ENCODE peak calls at places on chromosome 7, in six cellular contexts. One of them, this sample, is unnamed.

GRCh38 chr7:123271231-123271630 is 71.5 kb upstream of the SLC13A1 start:
- DNase-seq in HFFc6: no peak
- DNase-seq in fibroblast of the conjunctiva: peak
- DNase-seq in GDM1: no peak
- DNase-seq in NCI-H446: no peak
- DNase-seq in osteocyte: no peak
- DNase-seq in this sample: no peak

GRCh38 chr7:86963599-86964230 is 95.7 kb downstream of the ELAPOR2 start:
- DNase-seq in NCI-H446: no peak
- DNase-seq in HFFc6: no peak
- DNase-seq in fibroblast of the conjunctiva: peak
- DNase-seq in osteocyte: no peak
- DNase-seq in GDM1: no peak
- DNase-seq in this sample: no peak

GRCh38 chr7:151451626-151452025 is 11.7 kb upstream of the CRYGN start:
- DNase-seq in NCI-H446: no peak
- DNase-seq in fibroblast of the conjunctiva: no peak
- DNase-seq in osteocyte: no peak
- DNase-seq in HFFc6: no peak
- DNase-seq in GDM1: no peak
- DNase-seq in this sample: no peak

GRCh38 chr7:94700926-94701554 is 45.1 kb upstream of the SGCE start:
- DNase-seq in NCI-H446: no peak
- DNase-seq in GDM1: no peak
- DNase-seq in fibroblast of the conjunctiva: no peak
- DNase-seq in osteocyte: no peak
- DNase-seq in HFFc6: no peak
- DNase-seq in this sample: no peak

GRCh38 chr7:52705768-52706167 is 329.7 kb upstream of the POM121L12 start:
- DNase-seq in HFFc6: no peak
- DNase-seq in osteocyte: no peak
- DNase-seq in NCI-H446: no peak
- DNase-seq in GDM1: no peak
- DNase-seq in fibroblast of the conjunctiva: no peak
- DNase-seq in this sample: no peak

GRCh38 chr7:116089293-116089692 is 58.7 kb upstream of the TFEC start:
- DNase-seq in NCI-H446: no peak
- DNase-seq in osteocyte: no peak
- DNase-seq in fibroblast of the conjunctiva: no peak
- DNase-seq in HFFc6: no peak
- DNase-seq in GDM1: no peak
- DNase-seq in this sample: no peak

GRCh38 chr7:68688416-68689086 is 909.7 kb upstream of the AUTS2 start:
- DNase-seq in osteocyte: no peak
- DNase-seq in fibroblast of the conjunctiva: no peak
- DNase-seq in HFFc6: no peak
- DNase-seq in GDM1: no peak
- DNase-seq in NCI-H446: no peak
- DNase-seq in this sample: no peak

GRCh38 chr7:130996841-130997231 is 262.8 kb upstream of the KLF14 start:
- DNase-seq in HFFc6: peak
- DNase-seq in fibroblast of the conjunctiva: no peak
- DNase-seq in NCI-H446: no peak
- DNase-seq in osteocyte: no peak
- DNase-seq in GDM1: no peak
- DNase-seq in this sample: no peak

GRCh38 chr7:47049234-47049774 is 532.6 kb downstream of the TNS3 start:
- DNase-seq in GDM1: no peak
- DNase-seq in osteocyte: no peak
- DNase-seq in HFFc6: no peak
- DNase-seq in fibroblast of the conjunctiva: no peak
- DNase-seq in NCI-H446: no peak
- DNase-seq in this sample: no peak

GRCh38 chr7:92567460-92567859 is 22.7 kb downstream of the FAM133B start:
- DNase-seq in HFFc6: peak
- DNase-seq in GDM1: no peak
- DNase-seq in fibroblast of the conjunctiva: no peak
- DNase-seq in NCI-H446: no peak
- DNase-seq in osteocyte: no peak
- DNase-seq in this sample: no peak

GRCh38 chr7:721619-722248 is 4.8 kb upstream of the DNAAF5 start:
- DNase-seq in NCI-H446: no peak
- DNase-seq in fibroblast of the conjunctiva: no peak
- DNase-seq in HFFc6: no peak
- DNase-seq in GDM1: no peak
- DNase-seq in osteocyte: no peak
- DNase-seq in this sample: no peak

GRCh38 chr7:325811-326210 is 35.8 kb downstream of the FOXL3 start:
- DNase-seq in fibroblast of the conjunctiva: no peak
- DNase-seq in GDM1: no peak
- DNase-seq in osteocyte: no peak
- DNase-seq in HFFc6: no peak
- DNase-seq in NCI-H446: no peak
- DNase-seq in this sample: no peak

GRCh38 chr7:128068785-128069184 is 37.5 kb upstream of the LRRC4 start:
- DNase-seq in GDM1: no peak
- DNase-seq in fibroblast of the conjunctiva: no peak
- DNase-seq in NCI-H446: no peak
- DNase-seq in osteocyte: no peak
- DNase-seq in HFFc6: no peak
- DNase-seq in this sample: no peak

GRCh38 chr7:55185321-55185802 is 166.5 kb downstream of the EGFR start:
- DNase-seq in HFFc6: peak
- DNase-seq in fibroblast of the conjunctiva: no peak
- DNase-seq in osteocyte: no peak
- DNase-seq in GDM1: no peak
- DNase-seq in NCI-H446: no peak
- DNase-seq in this sample: no peak

GRCh38 chr7:117269417-117269816 is 53.4 kb downstream of the WNT2 start:
- DNase-seq in fibroblast of the conjunctiva: peak
- DNase-seq in NCI-H446: no peak
- DNase-seq in osteocyte: no peak
- DNase-seq in GDM1: no peak
- DNase-seq in HFFc6: peak
- DNase-seq in this sample: no peak

GRCh38 chr7:140645166-140645565 is 4.6 kb upstream of the DENND2A start:
- DNase-seq in osteocyte: no peak
- DNase-seq in NCI-H446: no peak
- DNase-seq in HFFc6: no peak
- DNase-seq in GDM1: no peak
- DNase-seq in fibroblast of the conjunctiva: no peak
- DNase-seq in this sample: no peak

GRCh38 chr7:30733216-30733615 is 18.7 kb upstream of the INMT start:
- DNase-seq in osteocyte: no peak
- DNase-seq in NCI-H446: no peak
- DNase-seq in GDM1: no peak
- DNase-seq in HFFc6: no peak
- DNase-seq in fibroblast of the conjunctiva: no peak
- DNase-seq in this sample: no peak

GRCh38 chr7:130365511-130366441 is 14.5 kb upstream of the CPA1 start:
- DNase-seq in osteocyte: no peak
- DNase-seq in HFFc6: peak
- DNase-seq in NCI-H446: peak
- DNase-seq in fibroblast of the conjunctiva: no peak
- DNase-seq in GDM1: no peak
- DNase-seq in this sample: peak

GRCh38 chr7:73706122-73707044 is 13.1 kb downstream of the STX1A start:
- DNase-seq in fibroblast of the conjunctiva: no peak
- DNase-seq in HFFc6: peak
- DNase-seq in GDM1: no peak
- DNase-seq in NCI-H446: no peak
- DNase-seq in osteocyte: no peak
- DNase-seq in this sample: no peak

GRCh38 chr7:102425639-102426267 is 7.6 kb upstream of the ORAI2 start:
- DNase-seq in HFFc6: no peak
- DNase-seq in osteocyte: no peak
- DNase-seq in NCI-H446: no peak
- DNase-seq in GDM1: peak
- DNase-seq in fibroblast of the conjunctiva: no peak
- DNase-seq in this sample: peak

GRCh38 chr7:157773361-157773760 is 436.6 kb downstream of the DNAJB6 start:
- DNase-seq in GDM1: no peak
- DNase-seq in NCI-H446: no peak
- DNase-seq in osteocyte: no peak
- DNase-seq in HFFc6: no peak
- DNase-seq in fibroblast of the conjunctiva: no peak
- DNase-seq in this sample: no peak

GRCh38 chr7:7231005-7231404 is 48.7 kb downstream of the C1GALT1 start:
- DNase-seq in HFFc6: no peak
- DNase-seq in fibroblast of the conjunctiva: no peak
- DNase-seq in osteocyte: no peak
- DNase-seq in GDM1: no peak
- DNase-seq in NCI-H446: no peak
- DNase-seq in this sample: no peak

GRCh38 chr7:150340024-150340749 is 1.2 kb downstream of the RARRES2 start:
- DNase-seq in NCI-H446: no peak
- DNase-seq in GDM1: no peak
- DNase-seq in fibroblast of the conjunctiva: no peak
- DNase-seq in osteocyte: no peak
- DNase-seq in HFFc6: no peak
- DNase-seq in this sample: no peak

GRCh38 chr7:27066148-27066547 is 29.7 kb downstream of the HOXA1 start:
- DNase-seq in HFFc6: peak
- DNase-seq in fibroblast of the conjunctiva: no peak
- DNase-seq in NCI-H446: no peak
- DNase-seq in osteocyte: no peak
- DNase-seq in GDM1: no peak
- DNase-seq in this sample: no peak

GRCh38 chr7:94297397-94297838 is 97.3 kb upstream of the COL1A2 start:
- DNase-seq in GDM1: no peak
- DNase-seq in NCI-H446: no peak
- DNase-seq in HFFc6: peak
- DNase-seq in osteocyte: no peak
- DNase-seq in fibroblast of the conjunctiva: peak
- DNase-seq in this sample: no peak

GRCh38 chr7:74059681-74060588 is 23.7 kb upstream of the LIMK1 start:
- DNase-seq in fibroblast of the conjunctiva: no peak
- DNase-seq in osteocyte: no peak
- DNase-seq in GDM1: no peak
- DNase-seq in NCI-H446: no peak
- DNase-seq in HFFc6: no peak
- DNase-seq in this sample: no peak

GRCh38 chr7:56046728-56047445 is 4.4 kb downstream of the PSPH start:
- DNase-seq in GDM1: no peak
- DNase-seq in HFFc6: peak
- DNase-seq in NCI-H446: no peak
- DNase-seq in osteocyte: no peak
- DNase-seq in fibroblast of the conjunctiva: peak
- DNase-seq in this sample: no peak

GRCh38 chr7:81331061-81332018 is 412.5 kb upstream of the SEMA3C start:
- DNase-seq in fibroblast of the conjunctiva: no peak
- DNase-seq in osteocyte: no peak
- DNase-seq in NCI-H446: no peak
- DNase-seq in GDM1: no peak
- DNase-seq in HFFc6: no peak
- DNase-seq in this sample: no peak

GRCh38 chr7:28002638-28003037 is 178.0 kb downstream of the JAZF1 start:
- DNase-seq in HFFc6: no peak
- DNase-seq in GDM1: no peak
- DNase-seq in NCI-H446: no peak
- DNase-seq in fibroblast of the conjunctiva: no peak
- DNase-seq in osteocyte: no peak
- DNase-seq in this sample: no peak

GRCh38 chr7:90551036-90551435 is 45.1 kb upstream of the CDK14 start:
- DNase-seq in GDM1: no peak
- DNase-seq in osteocyte: no peak
- DNase-seq in NCI-H446: no peak
- DNase-seq in HFFc6: no peak
- DNase-seq in fibroblast of the conjunctiva: no peak
- DNase-seq in this sample: no peak

GRCh38 chr7:139976838-139977656 is 85.7 kb downstream of the PARP12 start:
- DNase-seq in NCI-H446: no peak
- DNase-seq in GDM1: no peak
- DNase-seq in fibroblast of the conjunctiva: no peak
- DNase-seq in osteocyte: no peak
- DNase-seq in HFFc6: no peak
- DNase-seq in this sample: no peak

GRCh38 chr7:54115028-54115763 is 427.0 kb upstream of the VSTM2A start:
- DNase-seq in GDM1: no peak
- DNase-seq in NCI-H446: no peak
- DNase-seq in fibroblast of the conjunctiva: no peak
- DNase-seq in HFFc6: no peak
- DNase-seq in osteocyte: no peak
- DNase-seq in this sample: no peak

GRCh38 chr7:21884496-21884895 is 61.2 kb downstream of the CDCA7L start:
- DNase-seq in GDM1: no peak
- DNase-seq in NCI-H446: no peak
- DNase-seq in fibroblast of the conjunctiva: no peak
- DNase-seq in osteocyte: no peak
- DNase-seq in HFFc6: no peak
- DNase-seq in this sample: no peak

GRCh38 chr7:46129831-46130230 is 208.8 kb upstream of the IGFBP3 start:
- DNase-seq in GDM1: no peak
- DNase-seq in NCI-H446: no peak
- DNase-seq in osteocyte: no peak
- DNase-seq in fibroblast of the conjunctiva: no peak
- DNase-seq in HFFc6: no peak
- DNase-seq in this sample: no peak

GRCh38 chr7:43553999-43554398 is 28.9 kb upstream of the STK17A start:
- DNase-seq in GDM1: peak
- DNase-seq in HFFc6: no peak
- DNase-seq in NCI-H446: no peak
- DNase-seq in fibroblast of the conjunctiva: peak
- DNase-seq in osteocyte: no peak
- DNase-seq in this sample: no peak

GRCh38 chr7:32519763-32520162 is 24.5 kb downstream of the AVL9 start:
- DNase-seq in HFFc6: no peak
- DNase-seq in GDM1: no peak
- DNase-seq in NCI-H446: no peak
- DNase-seq in osteocyte: no peak
- DNase-seq in fibroblast of the conjunctiva: no peak
- DNase-seq in this sample: no peak